ENCODE peak calls at places on chromosomes 7 and 10, in six cellular contexts. One of them, this sample, is unnamed.

GRCh38 chr10:66931949-66932343 is 6.1 kb downstream of the LRRTM3 start:
- DNase-seq in right lobe of liver: no peak
- DNase-seq in hepatocyte: no peak
- DNase-seq in spleen: no peak
- DNase-seq in lower lobe of right lung: no peak
- DNase-seq in astrocyte of the cerebellum: no peak
- DNase-seq in this sample: no peak

GRCh38 chr10:92241158-92241500 is 49.7 kb downstream of the CPEB3 start:
- DNase-seq in right lobe of liver: no peak
- DNase-seq in hepatocyte: peak
- DNase-seq in spleen: no peak
- DNase-seq in lower lobe of right lung: no peak
- DNase-seq in astrocyte of the cerebellum: no peak
- DNase-seq in this sample: no peak

GRCh38 chr7:100571829-100572116 is 1.9 kb downstream of the SAP25 start:
- DNase-seq in right lobe of liver: no peak
- DNase-seq in hepatocyte: peak
- DNase-seq in spleen: no peak
- DNase-seq in lower lobe of right lung: no peak
- DNase-seq in astrocyte of the cerebellum: no peak
- DNase-seq in this sample: no peak

GRCh38 chr10:59173414-59173813 is 3.0 kb upstream of the PHYHIPL start:
- DNase-seq in right lobe of liver: no peak
- DNase-seq in hepatocyte: no peak
- DNase-seq in spleen: no peak
- DNase-seq in lower lobe of right lung: no peak
- DNase-seq in astrocyte of the cerebellum: no peak
- DNase-seq in this sample: no peak

GRCh38 chr7:100575206-100575631 is 1.5 kb upstream of the SAP25 start:
- DNase-seq in right lobe of liver: peak
- DNase-seq in hepatocyte: no peak
- DNase-seq in spleen: no peak
- DNase-seq in lower lobe of right lung: no peak
- DNase-seq in astrocyte of the cerebellum: no peak
- DNase-seq in this sample: no peak

GRCh38 chr10:79393924-79394610 is 46.8 kb downstream of the PPIF start:
- DNase-seq in right lobe of liver: peak
- DNase-seq in hepatocyte: no peak
- DNase-seq in spleen: peak
- DNase-seq in lower lobe of right lung: peak
- DNase-seq in astrocyte of the cerebellum: no peak
- DNase-seq in this sample: peak

GRCh38 chr10:10967029-10967428 is 50.6 kb upstream of the CELF2 start:
- DNase-seq in right lobe of liver: peak
- DNase-seq in hepatocyte: no peak
- DNase-seq in spleen: no peak
- DNase-seq in lower lobe of right lung: no peak
- DNase-seq in astrocyte of the cerebellum: no peak
- DNase-seq in this sample: no peak

GRCh38 chr7:156650042-156650441 is 9.5 kb downstream of the RNF32 start:
- DNase-seq in right lobe of liver: peak
- DNase-seq in hepatocyte: peak
- DNase-seq in spleen: no peak
- DNase-seq in lower lobe of right lung: no peak
- DNase-seq in astrocyte of the cerebellum: no peak
- DNase-seq in this sample: no peak

GRCh38 chr7:139853576-139854511 is 24.8 kb downstream of the TBXAS1 start:
- DNase-seq in right lobe of liver: no peak
- DNase-seq in hepatocyte: no peak
- DNase-seq in spleen: no peak
- DNase-seq in lower lobe of right lung: no peak
- DNase-seq in astrocyte of the cerebellum: peak
- DNase-seq in this sample: no peak

GRCh38 chr7:42677751-42678231 is 234.1 kb downstream of the C7orf25 start:
- DNase-seq in right lobe of liver: no peak
- DNase-seq in hepatocyte: peak
- DNase-seq in spleen: no peak
- DNase-seq in lower lobe of right lung: no peak
- DNase-seq in astrocyte of the cerebellum: peak
- DNase-seq in this sample: no peak

GRCh38 chr7:12518920-12519681 is 51.4 kb upstream of the SCIN start:
- DNase-seq in right lobe of liver: no peak
- DNase-seq in hepatocyte: peak
- DNase-seq in spleen: no peak
- DNase-seq in lower lobe of right lung: no peak
- DNase-seq in astrocyte of the cerebellum: no peak
- DNase-seq in this sample: no peak

GRCh38 chr7:128861957-128862570 is 592 bp upstream of the ATP6V1F start:
- DNase-seq in right lobe of liver: no peak
- DNase-seq in hepatocyte: no peak
- DNase-seq in spleen: no peak
- DNase-seq in lower lobe of right lung: no peak
- DNase-seq in astrocyte of the cerebellum: no peak
- DNase-seq in this sample: no peak

GRCh38 chr7:8305625-8306388 is 43.8 kb upstream of the ICA1 start:
- DNase-seq in right lobe of liver: no peak
- DNase-seq in hepatocyte: no peak
- DNase-seq in spleen: no peak
- DNase-seq in lower lobe of right lung: no peak
- DNase-seq in astrocyte of the cerebellum: no peak
- DNase-seq in this sample: no peak

GRCh38 chr7:76397409-76398183 is 11.9 kb downstream of the SSC4D start:
- DNase-seq in right lobe of liver: peak
- DNase-seq in hepatocyte: no peak
- DNase-seq in spleen: peak
- DNase-seq in lower lobe of right lung: peak
- DNase-seq in astrocyte of the cerebellum: no peak
- DNase-seq in this sample: peak

GRCh38 chr10:71080381-71081228 is 131.8 kb upstream of the UNC5B start:
- DNase-seq in right lobe of liver: no peak
- DNase-seq in hepatocyte: no peak
- DNase-seq in spleen: peak
- DNase-seq in lower lobe of right lung: no peak
- DNase-seq in astrocyte of the cerebellum: no peak
- DNase-seq in this sample: no peak

GRCh38 chr7:157612664-157613561 is 276.1 kb downstream of the DNAJB6 start:
- DNase-seq in right lobe of liver: peak
- DNase-seq in hepatocyte: peak
- DNase-seq in spleen: peak
- DNase-seq in lower lobe of right lung: no peak
- DNase-seq in astrocyte of the cerebellum: no peak
- DNase-seq in this sample: peak

GRCh38 chr7:133011746-133012145 is 70.1 kb downstream of the CHCHD3 start:
- DNase-seq in right lobe of liver: no peak
- DNase-seq in hepatocyte: no peak
- DNase-seq in spleen: no peak
- DNase-seq in lower lobe of right lung: no peak
- DNase-seq in astrocyte of the cerebellum: no peak
- DNase-seq in this sample: no peak

GRCh38 chr7:33982425-33982786 is 77.1 kb downstream of the BMPER start:
- DNase-seq in right lobe of liver: no peak
- DNase-seq in hepatocyte: no peak
- DNase-seq in spleen: no peak
- DNase-seq in lower lobe of right lung: no peak
- DNase-seq in astrocyte of the cerebellum: no peak
- DNase-seq in this sample: no peak

GRCh38 chr10:79295593-79295992 is 51.7 kb upstream of the PPIF start:
- DNase-seq in right lobe of liver: no peak
- DNase-seq in hepatocyte: no peak
- DNase-seq in spleen: peak
- DNase-seq in lower lobe of right lung: peak
- DNase-seq in astrocyte of the cerebellum: no peak
- DNase-seq in this sample: no peak

GRCh38 chr10:132847416-132847777 is 61.5 kb upstream of the NKX6-2 start:
- DNase-seq in right lobe of liver: no peak
- DNase-seq in hepatocyte: no peak
- DNase-seq in spleen: peak
- DNase-seq in lower lobe of right lung: no peak
- DNase-seq in astrocyte of the cerebellum: no peak
- DNase-seq in this sample: no peak

GRCh38 chr10:13354783-13355182 is 6.7 kb upstream of the SEPHS1 start:
- DNase-seq in right lobe of liver: no peak
- DNase-seq in hepatocyte: no peak
- DNase-seq in spleen: no peak
- DNase-seq in lower lobe of right lung: no peak
- DNase-seq in astrocyte of the cerebellum: no peak
- DNase-seq in this sample: no peak

GRCh38 chr10:13352519-13352918 is 4.4 kb upstream of the SEPHS1 start:
- DNase-seq in right lobe of liver: peak
- DNase-seq in hepatocyte: no peak
- DNase-seq in spleen: no peak
- DNase-seq in lower lobe of right lung: no peak
- DNase-seq in astrocyte of the cerebellum: no peak
- DNase-seq in this sample: no peak

GRCh38 chr10:13348216-13349017 is at the start of gene SEPHS1:
- DNase-seq in right lobe of liver: peak
- DNase-seq in hepatocyte: peak
- DNase-seq in spleen: peak
- DNase-seq in lower lobe of right lung: peak
- DNase-seq in astrocyte of the cerebellum: no peak
- DNase-seq in this sample: peak

GRCh38 chr10:13349776-13350274 is 1.7 kb upstream of the SEPHS1 start:
- DNase-seq in right lobe of liver: peak
- DNase-seq in hepatocyte: peak
- DNase-seq in spleen: peak
- DNase-seq in lower lobe of right lung: peak
- DNase-seq in astrocyte of the cerebellum: no peak
- DNase-seq in this sample: peak

GRCh38 chr10:13351340-13351915 is 3.3 kb upstream of the SEPHS1 start:
- DNase-seq in right lobe of liver: no peak
- DNase-seq in hepatocyte: no peak
- DNase-seq in spleen: no peak
- DNase-seq in lower lobe of right lung: no peak
- DNase-seq in astrocyte of the cerebellum: no peak
- DNase-seq in this sample: no peak
- TF ChIP-seq CTCF in right lobe of liver: no peak
- TF ChIP-seq CTCF in hepatocyte: no peak
- TF ChIP-seq CTCF in spleen: no peak
- TF ChIP-seq CTCF in lower lobe of right lung: no peak
- TF ChIP-seq CTCF in astrocyte of the cerebellum: no peak
- TF ChIP-seq CTCF in this sample: no peak

DNA sequence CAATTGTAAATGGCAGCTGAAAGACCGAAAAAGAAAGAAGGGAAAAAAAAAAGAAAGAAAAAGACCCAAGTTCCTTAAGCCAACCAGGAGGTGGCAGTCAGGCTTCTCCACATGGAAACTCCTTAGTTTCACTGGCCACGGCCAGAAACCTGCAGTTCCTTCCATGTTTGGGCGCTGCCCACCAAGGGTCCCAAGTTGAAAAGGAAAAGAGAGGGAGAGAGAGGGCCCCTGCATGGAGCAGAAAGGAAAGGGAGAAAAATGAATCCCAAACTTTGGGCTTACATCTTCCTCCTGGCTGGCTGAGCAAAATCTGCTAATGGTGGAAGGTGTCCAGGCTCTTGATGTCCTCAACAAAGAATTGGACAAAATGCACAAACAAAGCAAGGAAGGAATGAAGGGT is 31.8 kb upstream of the ABCA13 start:
- DNase-seq in right lobe of liver: no peak
- DNase-seq in hepatocyte: peak
- DNase-seq in spleen: no peak
- DNase-seq in lower lobe of right lung: no peak
- DNase-seq in astrocyte of the cerebellum: no peak
- DNase-seq in this sample: no peak
- TF ChIP-seq CTCF in right lobe of liver: peak
- TF ChIP-seq CTCF in hepatocyte: peak
- TF ChIP-seq CTCF in spleen: no peak
- TF ChIP-seq CTCF in lower lobe of right lung: no peak
- TF ChIP-seq CTCF in astrocyte of the cerebellum: peak
- TF ChIP-seq CTCF in this sample: no peak

GRCh38 chr7:1953199-1954190 is 279.2 kb downstream of the MAD1L1 start:
- DNase-seq in right lobe of liver: peak
- DNase-seq in hepatocyte: no peak
- DNase-seq in spleen: peak
- DNase-seq in lower lobe of right lung: peak
- DNase-seq in astrocyte of the cerebellum: no peak
- DNase-seq in this sample: peak

GRCh38 chr7:1956141-1956540 is 276.6 kb downstream of the MAD1L1 start:
- DNase-seq in right lobe of liver: no peak
- DNase-seq in hepatocyte: no peak
- DNase-seq in spleen: peak
- DNase-seq in lower lobe of right lung: peak
- DNase-seq in astrocyte of the cerebellum: no peak
- DNase-seq in this sample: peak

GRCh38 chr7:1952781-1953180 is 280.0 kb downstream of the MAD1L1 start:
- DNase-seq in right lobe of liver: peak
- DNase-seq in hepatocyte: no peak
- DNase-seq in spleen: peak
- DNase-seq in lower lobe of right lung: peak
- DNase-seq in astrocyte of the cerebellum: no peak
- DNase-seq in this sample: no peak

GRCh38 chr7:1952169-1952760 is 280.5 kb downstream of the MAD1L1 start:
- DNase-seq in right lobe of liver: peak
- DNase-seq in hepatocyte: no peak
- DNase-seq in spleen: peak
- DNase-seq in lower lobe of right lung: peak
- DNase-seq in astrocyte of the cerebellum: no peak
- DNase-seq in this sample: no peak

DNA sequence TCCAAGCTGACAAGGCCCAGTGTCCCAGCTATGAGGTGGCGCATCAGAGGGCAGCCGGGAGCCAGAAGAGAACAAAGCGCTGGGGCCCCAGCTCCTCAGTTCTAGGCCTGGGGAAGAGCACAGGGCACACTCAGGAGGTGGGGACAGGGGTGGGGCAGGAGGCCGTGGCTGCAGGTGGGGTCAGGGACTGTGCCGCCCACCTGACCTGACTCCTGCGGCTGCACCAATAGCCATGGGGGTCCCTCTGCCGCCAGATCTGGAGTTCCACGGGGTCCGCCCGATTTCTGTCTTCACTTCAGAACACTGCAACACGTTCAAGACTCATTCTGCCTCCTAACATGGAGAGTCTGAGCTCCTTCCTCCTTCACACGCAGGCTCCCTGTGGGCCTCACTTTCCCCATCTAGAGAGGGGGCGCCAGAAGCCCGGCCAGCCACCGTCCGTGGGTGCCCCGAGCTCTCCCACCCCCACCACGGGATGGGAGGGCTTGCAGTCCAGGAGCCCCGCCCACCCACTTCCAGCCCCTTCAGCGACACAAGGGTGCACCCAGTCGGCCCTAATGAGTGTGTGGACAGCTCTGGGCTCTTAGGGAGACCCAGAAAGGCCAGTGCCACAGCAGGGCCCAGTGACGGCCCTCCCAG is 278.3 kb downstream of the MAD1L1 start:
- DNase-seq in right lobe of liver: peak
- DNase-seq in hepatocyte: no peak
- DNase-seq in spleen: peak
- DNase-seq in lower lobe of right lung: peak
- DNase-seq in astrocyte of the cerebellum: no peak
- DNase-seq in this sample: peak
- TF ChIP-seq CTCF in right lobe of liver: no peak
- TF ChIP-seq CTCF in hepatocyte: no peak
- TF ChIP-seq CTCF in spleen: no peak
- TF ChIP-seq CTCF in lower lobe of right lung: no peak
- TF ChIP-seq CTCF in astrocyte of the cerebellum: no peak
- TF ChIP-seq CTCF in this sample: no peak

DNA sequence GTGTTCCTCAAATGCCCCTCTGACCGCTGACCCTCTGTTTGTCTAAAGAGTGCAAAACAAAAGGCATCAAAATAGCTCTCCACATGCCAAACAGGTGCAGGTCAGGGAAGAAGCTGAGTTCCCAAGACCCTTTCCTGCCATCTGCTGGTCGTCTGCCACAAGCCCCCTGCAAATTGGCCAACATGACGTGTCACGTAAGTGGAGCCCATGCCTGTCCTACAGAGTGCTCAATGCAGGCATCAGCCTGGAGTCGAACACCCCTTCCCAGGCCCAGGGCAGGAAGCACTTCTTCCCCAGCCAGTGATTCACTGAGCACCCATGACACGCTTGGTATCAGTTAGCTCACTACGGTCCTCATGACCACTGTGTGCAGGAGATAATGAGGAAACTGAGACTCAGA is 14.1 kb downstream of the TMEM72 start:
- DNase-seq in right lobe of liver: no peak
- DNase-seq in hepatocyte: peak
- DNase-seq in spleen: no peak
- DNase-seq in lower lobe of right lung: no peak
- DNase-seq in astrocyte of the cerebellum: no peak
- DNase-seq in this sample: no peak
- TF ChIP-seq CTCF in right lobe of liver: no peak
- TF ChIP-seq CTCF in hepatocyte: peak
- TF ChIP-seq CTCF in spleen: no peak
- TF ChIP-seq CTCF in lower lobe of right lung: no peak
- TF ChIP-seq CTCF in astrocyte of the cerebellum: peak
- TF ChIP-seq CTCF in this sample: no peak

This sample was measured in heart left ventricle.